ENCODE peak calls at places on chromosomes 2 and 18, in nine cellular contexts. One of them, this sample, is unnamed.

GRCh38 chr2:54809814-54810213 is 86.4 kb downstream of the EML6 start:
- DNase-seq in stomach: no peak
- DNase-seq in NCI-H2081: no peak
- DNase-seq in activated CD8-positive, alpha-beta memory T cell treated with anti-CD3 and anti-CD28 coated beads, Interleukin-2, amount 50 U/mL, for 48 hours: no peak
- DNase-seq in NCI-H2171: no peak
- DNase-seq in neural crest cell: no peak
- DNase-seq in posterior cingulate gyrus: no peak
- DNase-seq in T-helper 2 cell: no peak
- DNase-seq in lower leg skin: no peak
- DNase-seq in this sample: no peak

GRCh38 chr2:65053199-65053598 is 3.0 kb upstream of the CEP68 start:
- DNase-seq in stomach: no peak
- DNase-seq in NCI-H2081: no peak
- DNase-seq in activated CD8-positive, alpha-beta memory T cell treated with anti-CD3 and anti-CD28 coated beads, Interleukin-2, amount 50 U/mL, for 48 hours: no peak
- DNase-seq in NCI-H2171: no peak
- DNase-seq in neural crest cell: no peak
- DNase-seq in posterior cingulate gyrus: no peak
- DNase-seq in T-helper 2 cell: no peak
- DNase-seq in lower leg skin: peak; percentile 76
- DNase-seq in this sample: peak; percentile 83

GRCh38 chr18:76467371-76468190 is 27.5 kb downstream of the ZNF516 start:
- DNase-seq in stomach: no peak
- DNase-seq in NCI-H2081: no peak
- DNase-seq in activated CD8-positive, alpha-beta memory T cell treated with anti-CD3 and anti-CD28 coated beads, Interleukin-2, amount 50 U/mL, for 48 hours: peak; percentile 57
- DNase-seq in NCI-H2171: no peak
- DNase-seq in neural crest cell: no peak
- DNase-seq in posterior cingulate gyrus: no peak
- DNase-seq in T-helper 2 cell: no peak
- DNase-seq in lower leg skin: peak; percentile 85
- DNase-seq in this sample: peak; percentile 94

GRCh38 chr2:120566331-120567035 is 169.2 kb upstream of the GLI2 start:
- DNase-seq in stomach: peak; percentile 78
- DNase-seq in NCI-H2081: no peak
- DNase-seq in activated CD8-positive, alpha-beta memory T cell treated with anti-CD3 and anti-CD28 coated beads, Interleukin-2, amount 50 U/mL, for 48 hours: no peak
- DNase-seq in NCI-H2171: no peak
- DNase-seq in neural crest cell: no peak
- DNase-seq in posterior cingulate gyrus: no peak
- DNase-seq in T-helper 2 cell: no peak
- DNase-seq in lower leg skin: no peak
- DNase-seq in this sample: no peak

GRCh38 chr2:189018636-189019035 is 44.5 kb downstream of the COL3A1 start:
- DNase-seq in stomach: no peak
- DNase-seq in NCI-H2081: no peak
- DNase-seq in activated CD8-positive, alpha-beta memory T cell treated with anti-CD3 and anti-CD28 coated beads, Interleukin-2, amount 50 U/mL, for 48 hours: no peak
- DNase-seq in NCI-H2171: no peak
- DNase-seq in neural crest cell: no peak
- DNase-seq in posterior cingulate gyrus: no peak
- DNase-seq in T-helper 2 cell: no peak
- DNase-seq in lower leg skin: no peak
- DNase-seq in this sample: no peak

GRCh38 chr18:26307161-26307773 is 81.0 kb downstream of the TAF4B start:
- DNase-seq in stomach: no peak
- DNase-seq in NCI-H2081: peak; percentile 64
- DNase-seq in activated CD8-positive, alpha-beta memory T cell treated with anti-CD3 and anti-CD28 coated beads, Interleukin-2, amount 50 U/mL, for 48 hours: no peak
- DNase-seq in NCI-H2171: peak; percentile 26
- DNase-seq in neural crest cell: peak; percentile 51
- DNase-seq in posterior cingulate gyrus: no peak
- DNase-seq in T-helper 2 cell: no peak
- DNase-seq in lower leg skin: no peak
- DNase-seq in this sample: peak; percentile 43

GRCh38 chr2:218386505-218387368 is 4.7 kb downstream of the SLC11A1 start:
- DNase-seq in stomach: no peak
- DNase-seq in NCI-H2081: no peak
- DNase-seq in activated CD8-positive, alpha-beta memory T cell treated with anti-CD3 and anti-CD28 coated beads, Interleukin-2, amount 50 U/mL, for 48 hours: no peak
- DNase-seq in NCI-H2171: no peak
- DNase-seq in neural crest cell: no peak
- DNase-seq in posterior cingulate gyrus: no peak
- DNase-seq in T-helper 2 cell: no peak
- DNase-seq in lower leg skin: no peak
- DNase-seq in this sample: no peak

GRCh38 chr18:77127769-77128671 is 4.6 kb downstream of the MBP start:
- DNase-seq in stomach: no peak
- DNase-seq in NCI-H2081: peak; percentile 67
- DNase-seq in activated CD8-positive, alpha-beta memory T cell treated with anti-CD3 and anti-CD28 coated beads, Interleukin-2, amount 50 U/mL, for 48 hours: peak; percentile 54
- DNase-seq in NCI-H2171: no peak
- DNase-seq in neural crest cell: no peak
- DNase-seq in posterior cingulate gyrus: no peak
- DNase-seq in T-helper 2 cell: peak; percentile 49
- DNase-seq in lower leg skin: peak; percentile 86
- DNase-seq in this sample: peak; percentile 95

GRCh38 chr2:235529621-235530020 is 35.8 kb downstream of the AGAP1 start:
- DNase-seq in stomach: no peak
- DNase-seq in NCI-H2081: no peak
- DNase-seq in activated CD8-positive, alpha-beta memory T cell treated with anti-CD3 and anti-CD28 coated beads, Interleukin-2, amount 50 U/mL, for 48 hours: no peak
- DNase-seq in NCI-H2171: no peak
- DNase-seq in neural crest cell: no peak
- DNase-seq in posterior cingulate gyrus: no peak
- DNase-seq in T-helper 2 cell: no peak
- DNase-seq in lower leg skin: no peak
- DNase-seq in this sample: no peak

GRCh38 chr18:79123948-79124347 is 54.8 kb downstream of the ATP9B start:
- DNase-seq in stomach: no peak
- DNase-seq in NCI-H2081: no peak
- DNase-seq in activated CD8-positive, alpha-beta memory T cell treated with anti-CD3 and anti-CD28 coated beads, Interleukin-2, amount 50 U/mL, for 48 hours: no peak
- DNase-seq in NCI-H2171: no peak
- DNase-seq in neural crest cell: no peak
- DNase-seq in posterior cingulate gyrus: no peak
- DNase-seq in T-helper 2 cell: no peak
- DNase-seq in lower leg skin: no peak
- DNase-seq in this sample: no peak

GRCh38 chr2:20097889-20098714 is 46.7 kb upstream of the LAPTM4A start:
- DNase-seq in stomach: peak; percentile 88
- DNase-seq in NCI-H2081: peak; percentile 85
- DNase-seq in activated CD8-positive, alpha-beta memory T cell treated with anti-CD3 and anti-CD28 coated beads, Interleukin-2, amount 50 U/mL, for 48 hours: peak; percentile 86
- DNase-seq in NCI-H2171: peak; percentile 83
- DNase-seq in neural crest cell: peak; percentile 80
- DNase-seq in posterior cingulate gyrus: peak; percentile 78
- DNase-seq in T-helper 2 cell: peak; percentile 63
- DNase-seq in lower leg skin: peak; percentile 97
- DNase-seq in this sample: peak; percentile 82

GRCh38 chr2:122794100-122794499 is 1038.6 kb downstream of the TSN start:
- DNase-seq in stomach: no peak
- DNase-seq in NCI-H2081: no peak
- DNase-seq in activated CD8-positive, alpha-beta memory T cell treated with anti-CD3 and anti-CD28 coated beads, Interleukin-2, amount 50 U/mL, for 48 hours: no peak
- DNase-seq in NCI-H2171: no peak
- DNase-seq in neural crest cell: no peak
- DNase-seq in posterior cingulate gyrus: no peak
- DNase-seq in T-helper 2 cell: no peak
- DNase-seq in lower leg skin: no peak
- DNase-seq in this sample: no peak

GRCh38 chr2:43084699-43085091 is 141.7 kb downstream of the ZFP36L2 start:
- DNase-seq in stomach: peak; percentile 43
- DNase-seq in NCI-H2081: no peak
- DNase-seq in activated CD8-positive, alpha-beta memory T cell treated with anti-CD3 and anti-CD28 coated beads, Interleukin-2, amount 50 U/mL, for 48 hours: no peak
- DNase-seq in NCI-H2171: no peak
- DNase-seq in neural crest cell: no peak
- DNase-seq in posterior cingulate gyrus: no peak
- DNase-seq in T-helper 2 cell: no peak
- DNase-seq in lower leg skin: peak; percentile 90
- DNase-seq in this sample: no peak

GRCh38 chr2:234198976-234199375 is 148.5 kb downstream of the SPP2 start:
- DNase-seq in stomach: no peak
- DNase-seq in NCI-H2081: no peak
- DNase-seq in activated CD8-positive, alpha-beta memory T cell treated with anti-CD3 and anti-CD28 coated beads, Interleukin-2, amount 50 U/mL, for 48 hours: no peak
- DNase-seq in NCI-H2171: no peak
- DNase-seq in neural crest cell: no peak
- DNase-seq in posterior cingulate gyrus: no peak
- DNase-seq in T-helper 2 cell: no peak
- DNase-seq in lower leg skin: no peak
- DNase-seq in this sample: no peak

GRCh38 chr2:128513416-128514283 is 195.0 kb upstream of the HS6ST1 start:
- DNase-seq in stomach: no peak
- DNase-seq in NCI-H2081: no peak
- DNase-seq in activated CD8-positive, alpha-beta memory T cell treated with anti-CD3 and anti-CD28 coated beads, Interleukin-2, amount 50 U/mL, for 48 hours: no peak
- DNase-seq in NCI-H2171: no peak
- DNase-seq in neural crest cell: no peak
- DNase-seq in posterior cingulate gyrus: no peak
- DNase-seq in T-helper 2 cell: no peak
- DNase-seq in lower leg skin: no peak
- DNase-seq in this sample: peak; percentile 50

GRCh38 chr2:224357098-224357901 is 44.6 kb downstream of the FAM124B start:
- DNase-seq in stomach: peak; percentile 49
- DNase-seq in NCI-H2081: peak; percentile 43
- DNase-seq in activated CD8-positive, alpha-beta memory T cell treated with anti-CD3 and anti-CD28 coated beads, Interleukin-2, amount 50 U/mL, for 48 hours: peak; percentile 61
- DNase-seq in NCI-H2171: no peak
- DNase-seq in neural crest cell: peak; percentile 64
- DNase-seq in posterior cingulate gyrus: peak; percentile 47
- DNase-seq in T-helper 2 cell: peak; percentile 24
- DNase-seq in lower leg skin: no peak
- DNase-seq in this sample: peak; percentile 56

GRCh38 chr18:55830490-55830889 is 242.5 kb upstream of the TCF4 start:
- DNase-seq in stomach: no peak
- DNase-seq in NCI-H2081: no peak
- DNase-seq in activated CD8-positive, alpha-beta memory T cell treated with anti-CD3 and anti-CD28 coated beads, Interleukin-2, amount 50 U/mL, for 48 hours: no peak
- DNase-seq in NCI-H2171: no peak
- DNase-seq in neural crest cell: no peak
- DNase-seq in posterior cingulate gyrus: no peak
- DNase-seq in T-helper 2 cell: no peak
- DNase-seq in lower leg skin: no peak
- DNase-seq in this sample: peak; percentile 28

GRCh38 chr2:158414538-158414937 is 42.0 kb downstream of the CCDC148 start:
- DNase-seq in stomach: no peak
- DNase-seq in NCI-H2081: no peak
- DNase-seq in activated CD8-positive, alpha-beta memory T cell treated with anti-CD3 and anti-CD28 coated beads, Interleukin-2, amount 50 U/mL, for 48 hours: no peak
- DNase-seq in NCI-H2171: no peak
- DNase-seq in neural crest cell: no peak
- DNase-seq in posterior cingulate gyrus: no peak
- DNase-seq in T-helper 2 cell: no peak
- DNase-seq in lower leg skin: no peak
- DNase-seq in this sample: no peak

GRCh38 chr18:48994926-48995835 is 44.4 kb upstream of the SMAD7 start:
- DNase-seq in stomach: no peak
- DNase-seq in NCI-H2081: no peak
- DNase-seq in activated CD8-positive, alpha-beta memory T cell treated with anti-CD3 and anti-CD28 coated beads, Interleukin-2, amount 50 U/mL, for 48 hours: no peak
- DNase-seq in NCI-H2171: no peak
- DNase-seq in neural crest cell: no peak
- DNase-seq in posterior cingulate gyrus: no peak
- DNase-seq in T-helper 2 cell: no peak
- DNase-seq in lower leg skin: no peak
- DNase-seq in this sample: no peak

GRCh38 chr2:241451840-241452461 is 56.4 kb downstream of the STK25 start:
- DNase-seq in stomach: no peak
- DNase-seq in NCI-H2081: no peak
- DNase-seq in activated CD8-positive, alpha-beta memory T cell treated with anti-CD3 and anti-CD28 coated beads, Interleukin-2, amount 50 U/mL, for 48 hours: no peak
- DNase-seq in NCI-H2171: no peak
- DNase-seq in neural crest cell: no peak
- DNase-seq in posterior cingulate gyrus: no peak
- DNase-seq in T-helper 2 cell: no peak
- DNase-seq in lower leg skin: no peak
- DNase-seq in this sample: no peak

GRCh38 chr2:115034801-115035200 is 592.4 kb downstream of the DPP10 start:
- DNase-seq in stomach: no peak
- DNase-seq in NCI-H2081: no peak
- DNase-seq in activated CD8-positive, alpha-beta memory T cell treated with anti-CD3 and anti-CD28 coated beads, Interleukin-2, amount 50 U/mL, for 48 hours: no peak
- DNase-seq in NCI-H2171: no peak
- DNase-seq in neural crest cell: no peak
- DNase-seq in posterior cingulate gyrus: no peak
- DNase-seq in T-helper 2 cell: no peak
- DNase-seq in lower leg skin: no peak
- DNase-seq in this sample: no peak

GRCh38 chr2:164522561-164522981 is 98.7 kb downstream of the GRB14 start:
- DNase-seq in stomach: no peak
- DNase-seq in NCI-H2081: no peak
- DNase-seq in activated CD8-positive, alpha-beta memory T cell treated with anti-CD3 and anti-CD28 coated beads, Interleukin-2, amount 50 U/mL, for 48 hours: no peak
- DNase-seq in NCI-H2171: no peak
- DNase-seq in neural crest cell: no peak
- DNase-seq in posterior cingulate gyrus: no peak
- DNase-seq in T-helper 2 cell: no peak
- DNase-seq in lower leg skin: no peak
- DNase-seq in this sample: no peak

This sample was measured in HL-60.